ENCODE peak calls at places on chromosome 18, in four cellular contexts. One of them, this sample, is unnamed.

GRCh38 chr18:29096380-29096779 is 919.5 kb upstream of the CDH2 start:
- DNase-seq in activated CD8-positive, alpha-beta T cell treated with anti-CD3 and anti-CD28 coated beads for 36 hours: no peak
- DNase-seq in chondrocyte: no peak
- DNase-seq in neural crest cell: no peak
- DNase-seq in this sample: no peak

GRCh38 chr18:49858309-49859005 is 45.1 kb upstream of the ACAA2 start:
- DNase-seq in activated CD8-positive, alpha-beta T cell treated with anti-CD3 and anti-CD28 coated beads for 36 hours: peak
- DNase-seq in chondrocyte: no peak
- DNase-seq in neural crest cell: peak
- DNase-seq in this sample: peak

GRCh38 chr18:59606193-59607175 is 90.7 kb downstream of the CCBE1 start:
- DNase-seq in activated CD8-positive, alpha-beta T cell treated with anti-CD3 and anti-CD28 coated beads for 36 hours: no peak
- DNase-seq in chondrocyte: no peak
- DNase-seq in neural crest cell: no peak
- DNase-seq in this sample: no peak

GRCh38 chr18:74225193-74225840 is 66.4 kb downstream of the CYB5A start:
- DNase-seq in activated CD8-positive, alpha-beta T cell treated with anti-CD3 and anti-CD28 coated beads for 36 hours: no peak
- DNase-seq in chondrocyte: no peak
- DNase-seq in neural crest cell: no peak
- DNase-seq in this sample: no peak

GRCh38 chr18:72542993-72543361 is 1.2 kb downstream of the CBLN2 start:
- DNase-seq in activated CD8-positive, alpha-beta T cell treated with anti-CD3 and anti-CD28 coated beads for 36 hours: no peak
- DNase-seq in chondrocyte: no peak
- DNase-seq in neural crest cell: peak
- DNase-seq in this sample: no peak

GRCh38 chr18:362914-363295 is 95.1 kb upstream of the THOC1 start:
- DNase-seq in activated CD8-positive, alpha-beta T cell treated with anti-CD3 and anti-CD28 coated beads for 36 hours: no peak
- DNase-seq in chondrocyte: no peak
- DNase-seq in neural crest cell: no peak
- DNase-seq in this sample: no peak

GRCh38 chr18:76875390-76876330 is 53.3 kb downstream of the ZNF236 start:
- DNase-seq in activated CD8-positive, alpha-beta T cell treated with anti-CD3 and anti-CD28 coated beads for 36 hours: peak
- DNase-seq in chondrocyte: no peak
- DNase-seq in neural crest cell: peak
- DNase-seq in this sample: no peak

GRCh38 chr18:27609221-27609620 is 424.1 kb upstream of the CHST9 start:
- DNase-seq in activated CD8-positive, alpha-beta T cell treated with anti-CD3 and anti-CD28 coated beads for 36 hours: no peak
- DNase-seq in chondrocyte: no peak
- DNase-seq in neural crest cell: no peak
- DNase-seq in this sample: no peak

GRCh38 chr18:58087928-58088722 is 44.1 kb downstream of the NEDD4L start:
- DNase-seq in activated CD8-positive, alpha-beta T cell treated with anti-CD3 and anti-CD28 coated beads for 36 hours: peak
- DNase-seq in chondrocyte: no peak
- DNase-seq in neural crest cell: no peak
- DNase-seq in this sample: no peak

GRCh38 chr18:28736951-28737350 is 560.0 kb upstream of the CDH2 start:
- DNase-seq in activated CD8-positive, alpha-beta T cell treated with anti-CD3 and anti-CD28 coated beads for 36 hours: no peak
- DNase-seq in chondrocyte: no peak
- DNase-seq in neural crest cell: no peak
- DNase-seq in this sample: no peak

GRCh38 chr18:74498712-74499629 is 2.8 kb downstream of the CNDP2 start:
- DNase-seq in activated CD8-positive, alpha-beta T cell treated with anti-CD3 and anti-CD28 coated beads for 36 hours: peak
- DNase-seq in chondrocyte: no peak
- DNase-seq in neural crest cell: no peak
- DNase-seq in this sample: no peak

GRCh38 chr18:24613887-24614286 is 153.4 kb downstream of the HRH4 start:
- DNase-seq in activated CD8-positive, alpha-beta T cell treated with anti-CD3 and anti-CD28 coated beads for 36 hours: no peak
- DNase-seq in chondrocyte: no peak
- DNase-seq in neural crest cell: no peak
- DNase-seq in this sample: no peak

GRCh38 chr18:32470136-32470712 is 458 bp downstream of the GAREM1 start:
- DNase-seq in activated CD8-positive, alpha-beta T cell treated with anti-CD3 and anti-CD28 coated beads for 36 hours: peak
- DNase-seq in chondrocyte: peak
- DNase-seq in neural crest cell: peak
- DNase-seq in this sample: peak

GRCh38 chr18:65725421-65726050 is 25.3 kb upstream of the CDH7 start:
- DNase-seq in activated CD8-positive, alpha-beta T cell treated with anti-CD3 and anti-CD28 coated beads for 36 hours: peak
- DNase-seq in chondrocyte: no peak
- DNase-seq in neural crest cell: peak
- DNase-seq in this sample: no peak

GRCh38 chr18:57087985-57088384 is 58.9 kb upstream of the BOD1L2 start:
- DNase-seq in activated CD8-positive, alpha-beta T cell treated with anti-CD3 and anti-CD28 coated beads for 36 hours: no peak
- DNase-seq in chondrocyte: no peak
- DNase-seq in neural crest cell: no peak
- DNase-seq in this sample: no peak

GRCh38 chr18:75213610-75214009 is 3.0 kb downstream of the TSHZ1 start:
- DNase-seq in activated CD8-positive, alpha-beta T cell treated with anti-CD3 and anti-CD28 coated beads for 36 hours: no peak
- DNase-seq in chondrocyte: no peak
- DNase-seq in neural crest cell: no peak
- DNase-seq in this sample: no peak

GRCh38 chr18:8820701-8821465 is 115.5 kb downstream of the MTCL1 start:
- DNase-seq in activated CD8-positive, alpha-beta T cell treated with anti-CD3 and anti-CD28 coated beads for 36 hours: no peak
- DNase-seq in chondrocyte: no peak
- DNase-seq in neural crest cell: no peak
- DNase-seq in this sample: no peak

GRCh38 chr18:457120-457519 is 43.4 kb downstream of the COLEC12 start:
- DNase-seq in activated CD8-positive, alpha-beta T cell treated with anti-CD3 and anti-CD28 coated beads for 36 hours: no peak
- DNase-seq in chondrocyte: no peak
- DNase-seq in neural crest cell: no peak
- DNase-seq in this sample: peak

GRCh38 chr18:23756590-23757540 is 67.6 kb downstream of the LAMA3 start:
- DNase-seq in activated CD8-positive, alpha-beta T cell treated with anti-CD3 and anti-CD28 coated beads for 36 hours: no peak
- DNase-seq in chondrocyte: no peak
- DNase-seq in neural crest cell: no peak
- DNase-seq in this sample: no peak

GRCh38 chr18:45386256-45386655 is 229.0 kb upstream of the SLC14A2 start:
- DNase-seq in activated CD8-positive, alpha-beta T cell treated with anti-CD3 and anti-CD28 coated beads for 36 hours: peak
- DNase-seq in chondrocyte: no peak
- DNase-seq in neural crest cell: peak
- DNase-seq in this sample: peak

GRCh38 chr18:2955966-2956521 is 56.9 kb downstream of the LPIN2 start:
- DNase-seq in activated CD8-positive, alpha-beta T cell treated with anti-CD3 and anti-CD28 coated beads for 36 hours: peak
- DNase-seq in chondrocyte: no peak
- DNase-seq in neural crest cell: no peak
- DNase-seq in this sample: no peak

This sample was measured in ovary.